ENCODE peak calls at places on chromosome 14, in ten cellular contexts. Y is ascending aorta, H is stomach, U is K562, R is tibial artery, N is heart right ventricle, F is HepG2, I is uterus, K is Caco-2, P is bronchial epithelial cell. C is an unnamed sample. For H3K27me3, the result is how much of the 10 kb centered on the place peaks cover.

GRCh38 chr14:62532186-62532585 is 513.1 kb downstream of the KCNH5 start:
- DNase-seq in R (no peak), Y (no peak), K (peak), U (no peak), F (no peak), P (peak), I (no peak), N (no peak), H (no peak), C (no peak)

GRCh38 chr14:49189381-49189780 is 396.8 kb downstream of the RPS29 start:
- DNase-seq in F (no peak), R (no peak), U (no peak), Y (no peak), K (no peak), P (no peak), I (no peak), N (no peak), H (no peak), C (no peak)

GRCh38 chr14:102316048-102316745 is 3.3 kb upstream of the ZNF839 start:
- DNase-seq in H (no peak), Y (no peak), R (peak), N (no peak), U (peak), F (peak), K (peak), I (peak), P (peak), C (peak)

GRCh38 chr14:71212683-71213107 is 305.4 kb downstream of the PCNX1 start:
- DNase-seq in I (no peak), H (no peak), K (no peak), P (peak), F (no peak), Y (no peak), U (no peak), R (no peak), N (no peak), C (no peak)

GRCh38 chr14:33454022-33454645 is 496.7 kb downstream of the EGLN3 start:
- DNase-seq in U (no peak), Y (no peak), R (no peak), H (no peak), I (no peak), K (no peak), N (no peak), P (no peak), F (no peak), C (no peak)

GRCh38 chr14:74517731-74518130 is 24.2 kb downstream of the ISCA2 start:
- DNase-seq in H (no peak), F (no peak), N (no peak), R (no peak), U (no peak), Y (no peak), K (no peak), I (no peak), P (no peak), C (no peak)

GRCh38 chr14:85195872-85196477 is 334.0 kb upstream of the FLRT2 start:
- DNase-seq in N (no peak), R (no peak), P (peak), F (no peak), Y (no peak), H (no peak), U (no peak), K (peak), I (no peak), C (peak)

GRCh38 chr14:49212721-49213120 is 373.5 kb downstream of the RPS29 start:
- DNase-seq in Y (no peak), K (no peak), N (no peak), I (no peak), F (no peak), U (no peak), P (no peak), H (no peak), R (no peak), C (no peak)

GRCh38 chr14:99554757-99555531 is 49.1 kb downstream of the CCDC85C start:
- DNase-seq in N (no peak), K (peak), I (no peak), Y (no peak), R (no peak), F (peak), U (no peak), P (peak), H (peak), C (no peak)

GRCh38 chr14:24171422-24172260 is at the start of gene REC8:
- DNase-seq in P (peak), R (peak), U (no peak), I (peak), F (no peak), Y (peak), K (no peak), H (peak), N (peak), C (peak)

GRCh38 chr14:68042591-68043210 is 223.1 kb downstream of the RAD51B start:
- DNase-seq in Y (no peak), K (peak), F (no peak), N (no peak), I (no peak), P (peak), R (no peak), H (no peak), U (no peak), C (no peak)

GRCh38 chr14:34489324-34489723 is 27.3 kb upstream of the SPTSSA start:
- DNase-seq in F (no peak), N (no peak), H (no peak), U (no peak), I (no peak), P (peak), K (no peak), R (no peak), Y (no peak), C (no peak)

GRCh38 chr14:50103558-50103957 is 12.8 kb downstream of the VCPKMT start:
- DNase-seq in H (no peak), Y (no peak), R (no peak), F (no peak), U (no peak), K (no peak), P (no peak), I (no peak), N (no peak), C (no peak)

GRCh38 chr14:46651526-46652144 is at the start of gene RPL10L:
- DNase-seq in Y (no peak), F (no peak), N (no peak), K (peak), U (peak), P (no peak), R (no peak), I (no peak), H (no peak), C (no peak)

GRCh38 chr14:53948181-53948884 is 8.3 kb downstream of the BMP4 start:
- DNase-seq in R (no peak), N (no peak), H (no peak), F (no peak), K (no peak), Y (no peak), I (no peak), P (no peak), U (no peak), C (no peak)

GRCh38 chr14:53640695-53641094 is 315.9 kb downstream of the BMP4 start:
- DNase-seq in P (no peak), R (no peak), I (no peak), K (no peak), F (no peak), H (no peak), Y (no peak), U (no peak), N (no peak), C (peak)

GRCh38 chr14:97198813-97199212 is 401.6 kb downstream of the VRK1 start:
- DNase-seq in F (no peak), I (no peak), R (no peak), N (no peak), Y (no peak), P (no peak), K (no peak), H (no peak), U (peak), C (no peak)

GRCh38 chr14:88385212-88386101 is at the start of gene SPATA7:
- DNase-seq in I (peak), R (peak), F (peak), N (peak), K (peak), H (peak), Y (peak), U (peak), P (peak), C (peak)
- TF ChIP-seq CTCF in I (no peak), R (no peak), F (peak), N (no peak), K (no peak), H (no peak), Y (no peak), U (no peak), P (no peak), C (peak)

DNA sequence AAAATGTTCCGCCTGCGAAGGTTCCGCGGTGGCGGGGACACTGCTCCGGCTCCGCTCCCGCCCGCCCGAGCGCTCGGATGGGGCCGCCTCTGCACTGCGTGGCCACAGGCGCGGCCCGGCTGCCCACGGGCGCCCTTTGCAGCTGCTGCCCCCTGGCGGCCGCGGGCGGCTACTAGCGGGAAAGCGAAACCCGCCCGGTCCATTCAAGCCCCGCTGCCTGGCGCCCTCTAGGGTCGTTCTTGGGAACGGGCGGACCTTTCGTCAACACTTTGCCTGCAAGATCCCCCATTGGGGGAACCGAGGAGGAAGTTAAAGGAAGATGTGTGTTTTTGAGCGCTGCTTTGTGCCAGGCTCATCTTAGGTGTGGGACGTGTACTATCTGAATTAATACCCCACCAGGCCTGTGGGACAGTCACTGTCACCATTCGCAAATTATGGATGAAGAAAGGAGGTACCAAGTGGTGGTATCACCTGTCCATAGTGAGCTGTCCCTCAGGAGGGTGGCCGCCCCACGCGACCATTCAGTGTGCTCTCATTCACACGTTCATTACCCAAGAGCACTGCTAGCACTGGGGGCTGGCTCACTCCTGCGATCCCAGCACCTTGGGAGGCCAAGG is 19.4 kb downstream of the GPR132 start:
- DNase-seq in Y (no peak), H (peak), K (peak), F (peak), P (no peak), N (peak), U (peak), I (peak), R (peak), C (peak)
- H3K4me3 ChIP-seq in Y (no peak), H (no peak), K (no peak), F (peak), P (no peak), N (no peak), U (no peak), I (no peak), R (no peak), C (peak)

GRCh38 chr14:65850429-65851145 is 438.1 kb downstream of the FUT8 start:
- DNase-seq in F (no peak), Y (no peak), K (no peak), H (no peak), I (no peak), N (no peak), U (no peak), P (peak), R (no peak), C (no peak)

GRCh38 chr14:65846469-65846868 is 433.9 kb downstream of the FUT8 start:
- DNase-seq in Y (no peak), U (no peak), H (no peak), N (no peak), P (peak), F (no peak), K (no peak), R (no peak), I (no peak), C (no peak)

GRCh38 chr14:65849096-65849495 is 436.6 kb downstream of the FUT8 start:
- DNase-seq in R (no peak), P (no peak), N (no peak), F (no peak), K (no peak), U (no peak), H (no peak), I (no peak), Y (no peak), C (no peak)

GRCh38 chr14:65847065-65847847 is 434.7 kb downstream of the FUT8 start:
- DNase-seq in P (no peak), N (no peak), R (no peak), K (no peak), H (no peak), U (peak), F (no peak), Y (no peak), I (no peak), C (no peak)

GRCh38 chr14:65849558-65849957 is 437.0 kb downstream of the FUT8 start:
- DNase-seq in N (no peak), R (no peak), Y (no peak), I (no peak), P (no peak), F (no peak), K (no peak), U (no peak), H (no peak), C (no peak)
- H3K27me3 ChIP-seq in N (under half), R (under half), Y (under half), I (under half), P (under half), F (under half), K (under half), U (under half), H (under half), C (under half)

GRCh38 chr14:94372021-94372605 is 16.3 kb downstream of the SERPINA1 start:
- DNase-seq in R (no peak), K (no peak), F (no peak), I (no peak), H (peak), Y (no peak), N (no peak), P (no peak), U (peak), C (no peak)
- TF ChIP-seq CTCF in R (no peak), K (no peak), F (peak), I (no peak), H (no peak), Y (no peak), N (no peak), P (peak), U (peak), C (peak)

GRCh38 chr14:95875831-95876768 is 532 bp upstream of the TUNAR start:
- DNase-seq in U (no peak), F (no peak), H (no peak), I (no peak), R (no peak), K (no peak), N (no peak), Y (no peak), P (no peak), C (no peak)

GRCh38 chr14:95872777-95873176 is 3.9 kb upstream of the TUNAR start:
- DNase-seq in U (no peak), P (no peak), H (no peak), R (no peak), F (no peak), Y (no peak), K (no peak), I (no peak), N (no peak), C (no peak)

GRCh38 chr14:95876769-95877490 is at the start of gene TUNAR:
- DNase-seq in U (no peak), H (no peak), F (no peak), Y (no peak), K (no peak), I (no peak), P (no peak), N (no peak), R (no peak), C (no peak)

GRCh38 chr14:95877633-95878032 is 1.0 kb downstream of the TUNAR start:
- DNase-seq in H (no peak), U (no peak), I (no peak), R (no peak), N (no peak), Y (no peak), P (no peak), F (no peak), K (no peak), C (no peak)
- H3K4me3 ChIP-seq in H (no peak), U (no peak), I (no peak), R (no peak), N (no peak), Y (no peak), P (no peak), F (no peak), K (no peak), C (no peak)

GRCh38 chr14:56805992-56806737 is 4.1 kb downstream of the OTX2 start:
- DNase-seq in F (no peak), N (no peak), P (no peak), I (no peak), U (no peak), H (no peak), R (no peak), K (no peak), Y (no peak), C (no peak)
- H3K27me3 ChIP-seq in F (half or more), N (half or more), P (half or more), I (half or more), U (under half), H (under half), R (half or more), K (under half), Y (under half), C (half or more)

GRCh38 chr14:104145826-104146642 is 7.6 kb downstream of the KIF26A start:
- DNase-seq in H (no peak), Y (no peak), P (no peak), N (peak), U (no peak), R (no peak), K (no peak), F (no peak), I (no peak), C (no peak)
- TF ChIP-seq CTCF in H (no peak), Y (no peak), P (no peak), N (no peak), U (no peak), R (no peak), K (no peak), F (no peak), I (no peak), C (no peak)

GRCh38 chr14:90556050-90556477 is 159.2 kb downstream of the CALM1 start:
- DNase-seq in I (no peak), P (no peak), U (peak), K (no peak), N (peak), H (peak), F (peak), R (no peak), Y (no peak), C (no peak)
- H3K4me3 ChIP-seq in I (no peak), P (no peak), U (no peak), K (no peak), N (no peak), H (peak), F (peak), R (no peak), Y (no peak), C (peak)

DNA sequence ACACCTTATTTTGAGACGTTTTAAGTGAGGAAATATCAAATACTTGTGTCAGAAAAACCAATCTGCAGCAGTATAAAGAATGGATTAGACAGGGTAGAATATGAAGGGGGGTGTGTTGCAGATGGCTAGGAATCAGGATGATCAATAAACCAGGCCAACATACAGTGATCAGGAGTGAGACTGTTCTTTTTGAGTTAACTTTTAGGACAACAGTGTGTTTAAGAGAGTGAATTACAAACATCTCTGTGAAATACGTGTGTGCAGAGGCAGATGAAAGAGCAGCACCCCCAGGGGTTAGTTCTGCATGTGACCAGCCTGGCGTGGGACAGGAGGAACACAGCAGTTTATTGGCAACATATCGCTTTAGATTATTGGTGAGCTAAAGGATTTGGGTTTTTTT is 10.6 kb upstream of the NRDE2 start:
- DNase-seq in K (no peak), I (no peak), F (no peak), P (no peak), N (no peak), H (no peak), Y (no peak), R (no peak), U (no peak), C (no peak)
- H3K27me3 ChIP-seq in K (under half), I (under half), F (under half), P (under half), N (under half), H (under half), Y (under half), R (under half), U (under half), C (under half)